ENCODE peak calls at places on chromosomes 13 and 19, in five cellular contexts. One of them, this sample, is unnamed.

GRCh38 chr19:31938675-31939074 is 406.7 kb upstream of the ZNF507 start:
- DNase-seq in heart left ventricle: no peak
- DNase-seq in endothelial cell of umbilical vein: no peak
- DNase-seq in GM23338: no peak
- DNase-seq in HCT116: no peak
- DNase-seq in this sample: no peak

GRCh38 chr13:97385146-97385545 is 48.8 kb upstream of the RAP2A start:
- DNase-seq in heart left ventricle: no peak
- DNase-seq in endothelial cell of umbilical vein: no peak
- DNase-seq in GM23338: no peak
- DNase-seq in HCT116: no peak
- DNase-seq in this sample: no peak

GRCh38 chr13:102402292-102402691 is 444 bp upstream of the FGF14 start:
- DNase-seq in heart left ventricle: peak
- DNase-seq in endothelial cell of umbilical vein: no peak
- DNase-seq in GM23338: peak
- DNase-seq in HCT116: no peak
- DNase-seq in this sample: peak

GRCh38 chr19:13031917-13032623 is 36.8 kb downstream of the NFIX start:
- DNase-seq in endothelial cell of umbilical vein: no peak
- DNase-seq in heart left ventricle: no peak
- DNase-seq in GM23338: no peak
- DNase-seq in HCT116: no peak
- DNase-seq in this sample: peak

GRCh38 chr13:46679369-46680180 is 117.4 kb downstream of the ESD start:
- DNase-seq in HCT116: no peak
- DNase-seq in heart left ventricle: no peak
- DNase-seq in endothelial cell of umbilical vein: no peak
- DNase-seq in GM23338: no peak
- DNase-seq in this sample: peak

GRCh38 chr19:49119411-49120324 is at the start of gene PPFIA3:
- DNase-seq in HCT116: no peak
- DNase-seq in endothelial cell of umbilical vein: peak
- DNase-seq in GM23338: peak
- DNase-seq in heart left ventricle: peak
- DNase-seq in this sample: peak

GRCh38 chr13:72808917-72809500 is 27.1 kb downstream of the PIBF1 start:
- DNase-seq in endothelial cell of umbilical vein: peak
- DNase-seq in GM23338: peak
- DNase-seq in heart left ventricle: no peak
- DNase-seq in HCT116: no peak
- DNase-seq in this sample: peak

GRCh38 chr13:96533408-96533807 is 443.5 kb downstream of the HS6ST3 start:
- DNase-seq in GM23338: no peak
- DNase-seq in HCT116: no peak
- DNase-seq in heart left ventricle: no peak
- DNase-seq in endothelial cell of umbilical vein: no peak
- DNase-seq in this sample: no peak

GRCh38 chr19:14405380-14405757 is 13.8 kb downstream of the DDX39A start:
- DNase-seq in endothelial cell of umbilical vein: no peak
- DNase-seq in heart left ventricle: no peak
- DNase-seq in GM23338: peak
- DNase-seq in HCT116: no peak
- DNase-seq in this sample: no peak

GRCh38 chr19:43966079-43966694 is 15.2 kb downstream of the ZNF221 start:
- DNase-seq in GM23338: no peak
- DNase-seq in heart left ventricle: no peak
- DNase-seq in HCT116: no peak
- DNase-seq in endothelial cell of umbilical vein: no peak
- DNase-seq in this sample: peak

GRCh38 chr19:23310729-23311211 is 60.6 kb upstream of the ZNF724 start:
- DNase-seq in heart left ventricle: no peak
- DNase-seq in endothelial cell of umbilical vein: no peak
- DNase-seq in GM23338: no peak
- DNase-seq in HCT116: no peak
- DNase-seq in this sample: no peak

GRCh38 chr13:23673354-23673753 is 103.1 kb downstream of the TNFRSF19 start:
- DNase-seq in endothelial cell of umbilical vein: no peak
- DNase-seq in HCT116: no peak
- DNase-seq in heart left ventricle: no peak
- DNase-seq in GM23338: no peak
- DNase-seq in this sample: peak

GRCh38 chr19:41353466-41354342 is at the start of gene TGFB1:
- DNase-seq in GM23338: peak
- DNase-seq in heart left ventricle: peak
- DNase-seq in HCT116: peak
- DNase-seq in endothelial cell of umbilical vein: peak
- DNase-seq in this sample: peak

GRCh38 chr13:113168211-113168610 is 9.8 kb downstream of the PROZ start:
- DNase-seq in GM23338: no peak
- DNase-seq in heart left ventricle: no peak
- DNase-seq in HCT116: no peak
- DNase-seq in endothelial cell of umbilical vein: no peak
- DNase-seq in this sample: no peak

GRCh38 chr13:32840840-32841713 is 175.1 kb upstream of the KL start:
- DNase-seq in heart left ventricle: peak
- DNase-seq in GM23338: no peak
- DNase-seq in HCT116: no peak
- DNase-seq in endothelial cell of umbilical vein: no peak
- DNase-seq in this sample: no peak

GRCh38 chr19:6260912-6261636 is 18.7 kb downstream of the MLLT1 start:
- DNase-seq in endothelial cell of umbilical vein: peak
- DNase-seq in GM23338: peak
- DNase-seq in HCT116: no peak
- DNase-seq in heart left ventricle: no peak
- DNase-seq in this sample: no peak

GRCh38 chr19:57363734-57364181 is 407 bp downstream of the TRAPPC2B start:
- DNase-seq in endothelial cell of umbilical vein: no peak
- DNase-seq in heart left ventricle: no peak
- DNase-seq in GM23338: peak
- DNase-seq in HCT116: no peak
- DNase-seq in this sample: no peak

GRCh38 chr19:32363175-32363574 is 17.8 kb downstream of the ZNF507 start:
- DNase-seq in heart left ventricle: no peak
- DNase-seq in HCT116: no peak
- DNase-seq in GM23338: no peak
- DNase-seq in endothelial cell of umbilical vein: no peak
- DNase-seq in this sample: no peak

GRCh38 chr13:106104281-106104901 is 431.1 kb downstream of the EFNB2 start:
- DNase-seq in GM23338: no peak
- DNase-seq in heart left ventricle: no peak
- DNase-seq in HCT116: peak
- DNase-seq in endothelial cell of umbilical vein: peak
- DNase-seq in this sample: peak

GRCh38 chr19:48403606-48404005 is 10.1 kb downstream of the GRIN2D start:
- DNase-seq in GM23338: peak
- DNase-seq in HCT116: no peak
- DNase-seq in endothelial cell of umbilical vein: peak
- DNase-seq in heart left ventricle: no peak
- DNase-seq in this sample: peak

GRCh38 chr13:89678722-89679121 is 1668.8 kb upstream of the MIR17HG start:
- DNase-seq in endothelial cell of umbilical vein: no peak
- DNase-seq in heart left ventricle: no peak
- DNase-seq in HCT116: no peak
- DNase-seq in GM23338: no peak
- DNase-seq in this sample: no peak

GRCh38 chr19:12202250-12202649 is 39.4 kb downstream of the ZNF136 start:
- DNase-seq in heart left ventricle: peak
- DNase-seq in HCT116: no peak
- DNase-seq in GM23338: peak
- DNase-seq in endothelial cell of umbilical vein: no peak
- DNase-seq in this sample: no peak

GRCh38 chr19:50952890-50953289 is at the start of gene KLK5:
- DNase-seq in endothelial cell of umbilical vein: no peak
- DNase-seq in HCT116: no peak
- DNase-seq in GM23338: peak
- DNase-seq in heart left ventricle: no peak
- DNase-seq in this sample: no peak

GRCh38 chr19:41886761-41887710 is 4.1 kb downstream of the ARHGEF1 start:
- DNase-seq in endothelial cell of umbilical vein: no peak
- DNase-seq in heart left ventricle: no peak
- DNase-seq in HCT116: no peak
- DNase-seq in GM23338: peak
- DNase-seq in this sample: no peak

GRCh38 chr19:27676877-27677276 is 1536.1 kb downstream of the UQCRFS1 start:
- DNase-seq in HCT116: no peak
- DNase-seq in endothelial cell of umbilical vein: no peak
- DNase-seq in heart left ventricle: peak
- DNase-seq in GM23338: no peak
- DNase-seq in this sample: no peak

GRCh38 chr19:43572172-43572588 is 3.1 kb downstream of the XRCC1 start:
- DNase-seq in GM23338: no peak
- DNase-seq in endothelial cell of umbilical vein: no peak
- DNase-seq in heart left ventricle: no peak
- DNase-seq in HCT116: no peak
- DNase-seq in this sample: no peak

GRCh38 chr19:13712767-13713201 is 51.5 kb upstream of the MRI1 start:
- DNase-seq in heart left ventricle: no peak
- DNase-seq in GM23338: no peak
- DNase-seq in HCT116: no peak
- DNase-seq in endothelial cell of umbilical vein: no peak
- DNase-seq in this sample: no peak

GRCh38 chr13:65093352-65093751 is 2136.8 kb downstream of the PCDH9 start:
- DNase-seq in heart left ventricle: no peak
- DNase-seq in HCT116: no peak
- DNase-seq in endothelial cell of umbilical vein: no peak
- DNase-seq in GM23338: no peak
- DNase-seq in this sample: no peak

GRCh38 chr13:75132800-75133695 is 348.9 kb downstream of the TBC1D4 start:
- DNase-seq in GM23338: no peak
- DNase-seq in heart left ventricle: no peak
- DNase-seq in HCT116: no peak
- DNase-seq in endothelial cell of umbilical vein: no peak
- DNase-seq in this sample: no peak

GRCh38 chr13:75136151-75136550 is 345.8 kb downstream of the TBC1D4 start:
- DNase-seq in endothelial cell of umbilical vein: no peak
- DNase-seq in heart left ventricle: no peak
- DNase-seq in GM23338: no peak
- DNase-seq in HCT116: no peak
- DNase-seq in this sample: no peak

GRCh38 chr13:75139291-75139690 is 342.7 kb downstream of the TBC1D4 start:
- DNase-seq in heart left ventricle: no peak
- DNase-seq in endothelial cell of umbilical vein: no peak
- DNase-seq in HCT116: no peak
- DNase-seq in GM23338: no peak
- DNase-seq in this sample: peak

GRCh38 chr13:75135325-75135825 is 346.6 kb downstream of the TBC1D4 start:
- DNase-seq in heart left ventricle: no peak
- DNase-seq in HCT116: no peak
- DNase-seq in GM23338: no peak
- DNase-seq in endothelial cell of umbilical vein: peak
- DNase-seq in this sample: peak

GRCh38 chr13:75137911-75138571 is 343.9 kb downstream of the TBC1D4 start:
- DNase-seq in endothelial cell of umbilical vein: peak
- DNase-seq in heart left ventricle: no peak
- DNase-seq in GM23338: no peak
- DNase-seq in HCT116: no peak
- DNase-seq in this sample: no peak
- H3K4me3 ChIP-seq in endothelial cell of umbilical vein: no peak
- H3K4me3 ChIP-seq in heart left ventricle: no peak
- H3K4me3 ChIP-seq in GM23338: no peak
- H3K4me3 ChIP-seq in HCT116: no peak
- H3K4me3 ChIP-seq in this sample: no peak

DNA sequence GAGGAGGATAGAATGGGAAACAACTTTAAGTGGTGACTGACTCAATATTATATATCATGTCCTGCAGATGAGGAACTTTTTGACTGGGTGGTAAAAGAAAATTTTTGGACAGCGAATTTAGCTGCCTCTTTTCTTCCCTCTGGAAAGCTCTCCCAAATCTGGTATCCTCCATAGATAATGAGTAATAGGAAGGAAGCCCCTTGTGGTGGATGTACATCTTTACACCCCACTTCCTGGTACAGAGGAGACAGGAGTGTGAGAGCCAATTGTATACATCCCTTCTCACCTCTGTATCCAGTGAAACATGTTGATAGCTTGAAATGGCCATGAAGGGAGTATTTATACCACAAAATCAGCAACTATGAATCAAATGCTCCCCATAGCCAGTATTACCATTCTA is 17.2 kb upstream of the TDRD3 start:
- DNase-seq in HCT116: no peak
- DNase-seq in endothelial cell of umbilical vein: no peak
- DNase-seq in heart left ventricle: no peak
- DNase-seq in GM23338: peak
- DNase-seq in this sample: no peak
- TF ChIP-seq CTCF in HCT116: peak
- TF ChIP-seq CTCF in endothelial cell of umbilical vein: no peak
- TF ChIP-seq CTCF in heart left ventricle: no peak
- TF ChIP-seq CTCF in GM23338: peak
- TF ChIP-seq CTCF in this sample: no peak

DNA sequence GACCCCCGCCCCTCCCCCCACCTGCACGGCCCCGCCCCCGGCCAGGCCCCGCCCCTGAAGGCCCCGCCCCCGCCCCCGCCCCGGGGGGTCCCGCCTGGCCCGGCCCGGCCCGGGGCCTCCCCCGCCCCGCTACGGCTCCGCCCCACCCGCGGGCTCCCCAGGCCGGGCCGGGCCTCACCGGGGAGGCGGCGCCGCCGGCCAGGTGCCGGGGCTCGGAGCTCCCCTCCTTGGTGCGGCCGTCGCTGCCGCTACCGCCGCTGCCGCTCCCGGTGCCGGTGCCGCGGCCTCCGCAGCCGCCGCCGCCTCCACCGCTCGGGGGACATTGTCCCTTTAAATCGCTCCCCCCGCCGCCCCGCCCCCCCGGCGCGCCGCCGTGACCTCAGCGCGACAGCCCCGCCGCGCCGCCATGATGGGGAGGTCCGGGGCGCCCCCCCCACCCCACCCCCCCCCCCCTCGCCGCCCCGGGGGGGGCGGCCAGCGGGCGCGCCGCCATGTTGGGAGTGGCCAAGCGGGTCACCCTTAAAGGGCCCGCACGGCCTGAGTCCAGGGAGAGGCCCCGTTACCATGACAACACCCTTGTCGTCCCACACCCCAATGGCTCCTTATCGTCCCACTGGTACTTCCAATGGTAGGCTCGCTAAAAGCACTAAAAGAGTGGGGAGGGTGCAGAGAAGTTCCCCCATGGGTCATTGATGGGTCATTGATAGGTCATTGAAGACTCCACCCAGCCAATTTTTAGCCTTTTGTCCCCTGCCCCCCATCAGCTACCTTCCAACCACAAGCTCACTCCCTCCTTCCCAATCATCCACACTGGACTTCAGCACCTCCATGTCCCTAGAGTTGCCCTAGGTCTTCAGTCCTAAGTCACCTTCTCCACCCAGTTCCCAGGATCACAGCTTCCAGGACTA is at the start of gene WIZ:
- DNase-seq in heart left ventricle: peak
- DNase-seq in endothelial cell of umbilical vein: peak
- DNase-seq in GM23338: peak
- DNase-seq in HCT116: no peak
- DNase-seq in this sample: peak
- H3K4me3 ChIP-seq in heart left ventricle: peak
- H3K4me3 ChIP-seq in endothelial cell of umbilical vein: peak
- H3K4me3 ChIP-seq in GM23338: peak
- H3K4me3 ChIP-seq in HCT116: peak
- H3K4me3 ChIP-seq in this sample: peak

GRCh38 chr19:2305974-2306806 is 1.8 kb downstream of the LINGO3 start:
- DNase-seq in GM23338: no peak
- DNase-seq in HCT116: no peak
- DNase-seq in endothelial cell of umbilical vein: no peak
- DNase-seq in heart left ventricle: no peak
- DNase-seq in this sample: no peak
- TF ChIP-seq CTCF in GM23338: peak
- TF ChIP-seq CTCF in HCT116: no peak
- TF ChIP-seq CTCF in endothelial cell of umbilical vein: no peak
- TF ChIP-seq CTCF in heart left ventricle: no peak
- TF ChIP-seq CTCF in this sample: no peak

GRCh38 chr13:41006296-41006695 is 12.8 kb downstream of the ELF1 start:
- DNase-seq in GM23338: no peak
- DNase-seq in endothelial cell of umbilical vein: no peak
- DNase-seq in heart left ventricle: no peak
- DNase-seq in HCT116: no peak
- DNase-seq in this sample: no peak
- H3K4me3 ChIP-seq in GM23338: no peak
- H3K4me3 ChIP-seq in endothelial cell of umbilical vein: no peak
- H3K4me3 ChIP-seq in heart left ventricle: no peak
- H3K4me3 ChIP-seq in HCT116: no peak
- H3K4me3 ChIP-seq in this sample: no peak

This sample was measured in astrocyte of the spinal cord.